ENCODE peak calls at places on chromosome 16, in six cellular contexts. One of them, this sample, is unnamed.
A peak's percentile ranks its signal among the peaks of the same experiment; 100 is the strongest.

GRCh38 chr16:87369796-87370719 is 13.5 kb downstream of the FBXO31 start:
- DNase-seq in AG08396: no peak
- DNase-seq in nephron progenitor cell: no peak
- DNase-seq in WTC11: no peak
- DNase-seq in hypothalamus: no peak
- DNase-seq in BJ: no peak
- DNase-seq in this sample: no peak

GRCh38 chr16:46972429-46972970 is 974 bp downstream of the DNAJA2 start:
- DNase-seq in BJ: no peak
- DNase-seq in nephron progenitor cell: no peak
- DNase-seq in WTC11: no peak
- DNase-seq in hypothalamus: no peak
- DNase-seq in AG08396: peak; percentile 55
- DNase-seq in this sample: no peak

GRCh38 chr16:31360296-31360695 is 5.3 kb downstream of the ITGAX start:
- DNase-seq in BJ: no peak
- DNase-seq in AG08396: no peak
- DNase-seq in WTC11: no peak
- DNase-seq in nephron progenitor cell: no peak
- DNase-seq in hypothalamus: no peak
- DNase-seq in this sample: no peak

GRCh38 chr16:50521246-50521900 is 26.8 kb upstream of the NKD1 start:
- DNase-seq in AG08396: no peak
- DNase-seq in nephron progenitor cell: no peak
- DNase-seq in BJ: no peak
- DNase-seq in hypothalamus: no peak
- DNase-seq in WTC11: no peak
- DNase-seq in this sample: no peak

GRCh38 chr16:13909872-13910303 is 10.1 kb upstream of the ERCC4 start:
- DNase-seq in AG08396: peak; percentile 72
- DNase-seq in WTC11: no peak
- DNase-seq in BJ: no peak
- DNase-seq in hypothalamus: peak; percentile 56
- DNase-seq in nephron progenitor cell: no peak
- DNase-seq in this sample: peak; percentile 73

GRCh38 chr16:2058901-2059300 is 11.1 kb downstream of the TSC2 start:
- DNase-seq in AG08396: no peak
- DNase-seq in WTC11: no peak
- DNase-seq in hypothalamus: no peak
- DNase-seq in BJ: no peak
- DNase-seq in nephron progenitor cell: no peak
- DNase-seq in this sample: no peak

GRCh38 chr16:68564367-68564985 is 25.4 kb downstream of the ZFP90 start:
- DNase-seq in hypothalamus: no peak
- DNase-seq in AG08396: no peak
- DNase-seq in nephron progenitor cell: no peak
- DNase-seq in WTC11: no peak
- DNase-seq in BJ: no peak
- DNase-seq in this sample: no peak

GRCh38 chr16:49704586-49705155 is 151.2 kb downstream of the ZNF423 start:
- DNase-seq in BJ: no peak
- DNase-seq in hypothalamus: no peak
- DNase-seq in nephron progenitor cell: no peak
- DNase-seq in AG08396: no peak
- DNase-seq in WTC11: no peak
- DNase-seq in this sample: no peak

GRCh38 chr16:27676807-27677206 is 126.9 kb downstream of the KATNIP start:
- DNase-seq in hypothalamus: no peak
- DNase-seq in AG08396: peak; percentile 30
- DNase-seq in WTC11: no peak
- DNase-seq in BJ: no peak
- DNase-seq in nephron progenitor cell: no peak
- DNase-seq in this sample: no peak

GRCh38 chr16:83272201-83272600 is 535.6 kb upstream of the HSBP1 start:
- DNase-seq in WTC11: no peak
- DNase-seq in nephron progenitor cell: no peak
- DNase-seq in AG08396: peak; percentile 7
- DNase-seq in hypothalamus: no peak
- DNase-seq in BJ: no peak
- DNase-seq in this sample: no peak

GRCh38 chr16:59412275-59412841 is 678.2 kb upstream of the GOT2 start:
- DNase-seq in hypothalamus: no peak
- DNase-seq in nephron progenitor cell: no peak
- DNase-seq in WTC11: no peak
- DNase-seq in AG08396: peak; percentile 5
- DNase-seq in BJ: no peak
- DNase-seq in this sample: peak; percentile 10

GRCh38 chr16:66262253-66263167 is 104.0 kb upstream of the CDH5 start:
- DNase-seq in nephron progenitor cell: no peak
- DNase-seq in hypothalamus: no peak
- DNase-seq in WTC11: no peak
- DNase-seq in BJ: no peak
- DNase-seq in AG08396: no peak
- DNase-seq in this sample: no peak

GRCh38 chr16:67846063-67846319 is 742 bp upstream of the NUTF2 start:
- DNase-seq in BJ: no peak
- DNase-seq in AG08396: no peak
- DNase-seq in hypothalamus: no peak
- DNase-seq in nephron progenitor cell: no peak
- DNase-seq in WTC11: no peak
- DNase-seq in this sample: no peak

GRCh38 chr16:52376677-52377300 is 170.2 kb downstream of the TOX3 start:
- DNase-seq in nephron progenitor cell: no peak
- DNase-seq in WTC11: no peak
- DNase-seq in AG08396: no peak
- DNase-seq in BJ: no peak
- DNase-seq in hypothalamus: no peak
- DNase-seq in this sample: no peak

GRCh38 chr16:2159052-2159838 is 3.7 kb downstream of the TRAF7 start:
- DNase-seq in nephron progenitor cell: no peak
- DNase-seq in BJ: no peak
- DNase-seq in WTC11: no peak
- DNase-seq in hypothalamus: peak; percentile 67
- DNase-seq in AG08396: peak; percentile 80
- DNase-seq in this sample: peak; percentile 63

GRCh38 chr16:11560701-11561439 is 25.8 kb downstream of the LITAF start:
- DNase-seq in WTC11: no peak
- DNase-seq in nephron progenitor cell: peak; percentile 50
- DNase-seq in AG08396: no peak
- DNase-seq in hypothalamus: no peak
- DNase-seq in BJ: peak; percentile 54
- DNase-seq in this sample: no peak

This sample was measured in Ammon's horn.